ENCODE peak calls at places on chromosomes 4 and X, in four cellular contexts. A is iris pigment epithelial cell, F is OCI-LY7, X is right cardiac atrium. R is an unnamed sample.

GRCh38 chrX:545488-545887 is 85.1 kb upstream of the SHOX start:
- DNase-seq in X (no peak), A (peak; percentile 60), F (no peak), R (no peak)

GRCh38 chr4:47668810-47669408 is 169.0 kb downstream of the CORIN start:
- DNase-seq in A (peak; percentile 64), F (peak; percentile 39), X (no peak), R (no peak)

GRCh38 chr4:153850525-153851280 is 61.8 kb upstream of the SFRP2 start:
- DNase-seq in X (no peak), F (no peak), A (no peak), R (no peak)

GRCh38 chr4:54959656-54960055 is 165.7 kb downstream of the KDR start:
- DNase-seq in F (no peak), X (no peak), A (peak; percentile 69), R (no peak)

GRCh38 chrX:16061296-16061695 is 62.1 kb upstream of the GRPR start:
- DNase-seq in X (no peak), A (no peak), F (no peak), R (no peak)

GRCh38 chrX:40966204-40966820 is 118.9 kb upstream of the USP9X start:
- DNase-seq in X (no peak), F (no peak), A (no peak), R (no peak)

GRCh38 chr4:156974264-156974663 is 2.7 kb upstream of the PDGFC start:
- DNase-seq in F (no peak), X (no peak), A (peak; percentile 89), R (no peak)

GRCh38 chrX:19931146-19931545 is 43.7 kb upstream of the SH3KBP1 start:
- DNase-seq in X (no peak), F (no peak), A (no peak), R (no peak)

GRCh38 chr4:10267066-10267465 is 150.5 kb upstream of the WDR1 start:
- DNase-seq in X (no peak), F (no peak), A (no peak), R (no peak)

GRCh38 chr4:57249083-57249482 is 138.9 kb upstream of the IGFBP7 start:
- DNase-seq in A (peak; percentile 45), F (no peak), X (no peak), R (no peak)

GRCh38 chrX:10109695-10110094 is 47.1 kb upstream of the CLCN4 start:
- DNase-seq in F (no peak), X (peak; percentile 61), A (no peak), R (no peak)

GRCh38 chrX:10360121-10360520 is 203.3 kb downstream of the CLCN4 start:
- DNase-seq in X (peak; percentile 31), F (no peak), A (no peak), R (no peak)

GRCh38 chrX:28802625-28803024 is 215.4 kb downstream of the IL1RAPL1 start:
- DNase-seq in X (no peak), F (no peak), A (no peak), R (no peak)

GRCh38 chrX:32448320-32448719 is 763.0 kb downstream of the DMD start:
- DNase-seq in F (peak; percentile 86), X (no peak), A (peak; percentile 10), R (no peak)

GRCh38 chr4:110164856-110165255 is 33.6 kb downstream of the ELOVL6 start:
- DNase-seq in X (no peak), A (no peak), F (no peak), R (no peak)

GRCh38 chr4:155025762-155026457 is 182.5 kb upstream of the NPY2R start:
- DNase-seq in X (peak; percentile 56), F (no peak), A (peak; percentile 27), R (no peak)

GRCh38 chr4:110637408-110638131 is 14.7 kb upstream of the PITX2 start:
- DNase-seq in A (peak; percentile 71), X (no peak), F (no peak), R (no peak)

GRCh38 chr4:170743633-170744032 is 653.9 kb upstream of the AADAT start:
- DNase-seq in X (no peak), F (no peak), A (no peak), R (no peak)

GRCh38 chrX:1618689-1619088 is 3.8 kb downstream of the ASMT start:
- DNase-seq in X (no peak), F (no peak), A (no peak), R (no peak)

GRCh38 chr4:80173841-80174240 is 23.5 kb upstream of the PRDM8 start:
- DNase-seq in F (no peak), A (peak; percentile 64), X (no peak), R (no peak)

GRCh38 chr4:55661398-55662056 is 25.4 kb upstream of the NMU start:
- DNase-seq in F (no peak), X (no peak), A (no peak), R (no peak)

GRCh38 chr4:152620915-152621314 is 58.9 kb downstream of the TMEM154 start:
- DNase-seq in F (no peak), X (no peak), A (peak; percentile 35), R (no peak)

GRCh38 chr4:105548483-105548882 is 3.9 kb upstream of the ARHGEF38 start:
- DNase-seq in A (no peak), F (no peak), X (no peak), R (no peak)

GRCh38 chrX:63963382-63963781 is 178.4 kb upstream of the ARHGEF9 start:
- DNase-seq in X (peak; percentile 10), F (no peak), A (no peak), R (no peak)

GRCh38 chr4:187309456-187309855 is 585.8 kb upstream of the FAT1 start:
- DNase-seq in A (peak; percentile 73), F (no peak), X (no peak), R (no peak)

GRCh38 chr4:159197260-159197884 is 94.5 kb downstream of the RAPGEF2 start:
- DNase-seq in X (no peak), F (no peak), A (no peak), R (no peak)

GRCh38 chr4:1362046-1362445 is 15.0 kb downstream of the UVSSA start:
- DNase-seq in X (no peak), A (no peak), F (no peak), R (no peak)

GRCh38 chr4:185742766-185743165 is 69.2 kb downstream of the SORBS2 start:
- DNase-seq in F (no peak), X (no peak), A (peak; percentile 52), R (no peak)

GRCh38 chr4:183074288-183074990 is 24.6 kb upstream of the WWC2 start:
- DNase-seq in X (no peak), F (no peak), A (peak; percentile 54), R (no peak)

GRCh38 chr4:186693159-186693815 is 30.4 kb downstream of the FAT1 start:
- DNase-seq in X (peak; percentile 84), A (peak; percentile 83), F (no peak), R (no peak)

GRCh38 chrX:40154229-40154852 is 56.6 kb upstream of the BCOR start:
- DNase-seq in A (peak; percentile 50), F (peak; percentile 20), X (peak; percentile 48), R (no peak)

GRCh38 chr4:3371581-3372001 is 70.2 kb upstream of the HGFAC start:
- DNase-seq in X (peak; percentile 15), A (no peak), F (no peak), R (no peak)

GRCh38 chrX:37348237-37349130 is 680 bp upstream of the PRRG1 start:
- DNase-seq in X (no peak), A (peak; percentile 75), F (no peak), R (no peak)

GRCh38 chr4:121100093-121100775 is 27.9 kb upstream of the NDNF start:
- DNase-seq in X (no peak), F (no peak), A (no peak), R (no peak)

GRCh38 chr4:139814285-139815015 is 148.8 kb downstream of the MGST2 start:
- DNase-seq in A (peak; percentile 67), X (no peak), F (no peak), R (no peak)